ENCODE peak calls at places on chromosomes 12 and 14, in nine cellular contexts. One of them, this sample, is unnamed.

GRCh38 chr14:67461341-67461985 is 27.1 kb downstream of the TMEM229B start:
- DNase-seq in cardiac fibroblast: peak
- DNase-seq in choroid plexus epithelial cell: peak
- DNase-seq in gastrocnemius medialis: no peak
- DNase-seq in transverse colon: no peak
- DNase-seq in ascending aorta: no peak
- DNase-seq in Calu3: no peak
- DNase-seq in MCF 10A: peak
- DNase-seq in endothelial cell: no peak
- DNase-seq in this sample: no peak

GRCh38 chr12:44674866-44675265 is 201.2 kb downstream of the NELL2 start:
- DNase-seq in cardiac fibroblast: no peak
- DNase-seq in choroid plexus epithelial cell: no peak
- DNase-seq in gastrocnemius medialis: no peak
- DNase-seq in transverse colon: no peak
- DNase-seq in ascending aorta: no peak
- DNase-seq in Calu3: no peak
- DNase-seq in MCF 10A: no peak
- DNase-seq in endothelial cell: no peak
- DNase-seq in this sample: no peak

GRCh38 chr14:76773188-76773885 is 12.1 kb downstream of the VASH1 start:
- DNase-seq in cardiac fibroblast: peak
- DNase-seq in choroid plexus epithelial cell: peak
- DNase-seq in gastrocnemius medialis: peak
- DNase-seq in transverse colon: peak
- DNase-seq in ascending aorta: peak
- DNase-seq in Calu3: peak
- DNase-seq in MCF 10A: peak
- DNase-seq in endothelial cell: no peak
- DNase-seq in this sample: no peak

GRCh38 chr12:74892057-74892633 is 317.5 kb downstream of the KCNC2 start:
- DNase-seq in cardiac fibroblast: no peak
- DNase-seq in choroid plexus epithelial cell: no peak
- DNase-seq in gastrocnemius medialis: no peak
- DNase-seq in transverse colon: no peak
- DNase-seq in ascending aorta: no peak
- DNase-seq in Calu3: no peak
- DNase-seq in MCF 10A: no peak
- DNase-seq in endothelial cell: no peak
- DNase-seq in this sample: no peak

GRCh38 chr14:83924259-83924658 is 1605.7 kb upstream of the FLRT2 start:
- DNase-seq in cardiac fibroblast: no peak
- DNase-seq in choroid plexus epithelial cell: no peak
- DNase-seq in gastrocnemius medialis: no peak
- DNase-seq in transverse colon: no peak
- DNase-seq in ascending aorta: no peak
- DNase-seq in Calu3: no peak
- DNase-seq in MCF 10A: no peak
- DNase-seq in endothelial cell: no peak
- DNase-seq in this sample: no peak

GRCh38 chr12:114799574-114800487 is 115.9 kb upstream of the TBX3 start:
- DNase-seq in cardiac fibroblast: peak
- DNase-seq in choroid plexus epithelial cell: peak
- DNase-seq in gastrocnemius medialis: no peak
- DNase-seq in transverse colon: peak
- DNase-seq in ascending aorta: no peak
- DNase-seq in Calu3: no peak
- DNase-seq in MCF 10A: no peak
- DNase-seq in endothelial cell: no peak
- DNase-seq in this sample: no peak

GRCh38 chr12:119740835-119741234 is 72.9 kb downstream of the PRKAB1 start:
- DNase-seq in cardiac fibroblast: no peak
- DNase-seq in choroid plexus epithelial cell: no peak
- DNase-seq in gastrocnemius medialis: no peak
- DNase-seq in transverse colon: no peak
- DNase-seq in ascending aorta: no peak
- DNase-seq in Calu3: no peak
- DNase-seq in MCF 10A: no peak
- DNase-seq in endothelial cell: no peak
- DNase-seq in this sample: no peak

GRCh38 chr12:83841620-83842019 is 1071.0 kb downstream of the SLC6A15 start:
- DNase-seq in cardiac fibroblast: no peak
- DNase-seq in choroid plexus epithelial cell: no peak
- DNase-seq in gastrocnemius medialis: no peak
- DNase-seq in transverse colon: no peak
- DNase-seq in ascending aorta: no peak
- DNase-seq in Calu3: no peak
- DNase-seq in MCF 10A: no peak
- DNase-seq in endothelial cell: no peak
- DNase-seq in this sample: no peak

GRCh38 chr14:106024983-106025604 is 498.7 kb downstream of the TMEM121 start:
- DNase-seq in cardiac fibroblast: no peak
- DNase-seq in choroid plexus epithelial cell: no peak
- DNase-seq in gastrocnemius medialis: no peak
- DNase-seq in transverse colon: no peak
- DNase-seq in ascending aorta: no peak
- DNase-seq in Calu3: no peak
- DNase-seq in MCF 10A: no peak
- DNase-seq in endothelial cell: no peak
- DNase-seq in this sample: no peak

GRCh38 chr12:131863711-131864396 is 30.6 kb upstream of the ULK1 start:
- DNase-seq in cardiac fibroblast: no peak
- DNase-seq in choroid plexus epithelial cell: no peak
- DNase-seq in gastrocnemius medialis: no peak
- DNase-seq in transverse colon: no peak
- DNase-seq in ascending aorta: no peak
- DNase-seq in Calu3: no peak
- DNase-seq in MCF 10A: peak
- DNase-seq in endothelial cell: no peak
- DNase-seq in this sample: no peak

GRCh38 chr12:104456950-104457745 is 400 bp downstream of the CHST11 start:
- DNase-seq in cardiac fibroblast: peak
- DNase-seq in choroid plexus epithelial cell: peak
- DNase-seq in gastrocnemius medialis: no peak
- DNase-seq in transverse colon: peak
- DNase-seq in ascending aorta: peak
- DNase-seq in Calu3: peak
- DNase-seq in MCF 10A: peak
- DNase-seq in endothelial cell: peak
- DNase-seq in this sample: peak

GRCh38 chr14:34232790-34233189 is 229.2 kb downstream of the SPTSSA start:
- DNase-seq in cardiac fibroblast: no peak
- DNase-seq in choroid plexus epithelial cell: no peak
- DNase-seq in gastrocnemius medialis: no peak
- DNase-seq in transverse colon: peak
- DNase-seq in ascending aorta: no peak
- DNase-seq in Calu3: no peak
- DNase-seq in MCF 10A: no peak
- DNase-seq in endothelial cell: no peak
- DNase-seq in this sample: no peak

GRCh38 chr12:63706336-63706735 is 38.0 kb upstream of the DPY19L2 start:
- DNase-seq in cardiac fibroblast: no peak
- DNase-seq in choroid plexus epithelial cell: no peak
- DNase-seq in gastrocnemius medialis: no peak
- DNase-seq in transverse colon: no peak
- DNase-seq in ascending aorta: no peak
- DNase-seq in Calu3: no peak
- DNase-seq in MCF 10A: no peak
- DNase-seq in endothelial cell: no peak
- DNase-seq in this sample: no peak

GRCh38 chr14:29222671-29223268 is 456.2 kb downstream of the FOXG1 start:
- DNase-seq in cardiac fibroblast: peak
- DNase-seq in choroid plexus epithelial cell: peak
- DNase-seq in gastrocnemius medialis: no peak
- DNase-seq in transverse colon: no peak
- DNase-seq in ascending aorta: no peak
- DNase-seq in Calu3: peak
- DNase-seq in MCF 10A: peak
- DNase-seq in endothelial cell: peak
- DNase-seq in this sample: no peak

GRCh38 chr12:94990222-94990621 is 13.3 kb downstream of the NDUFA12 start:
- DNase-seq in cardiac fibroblast: no peak
- DNase-seq in choroid plexus epithelial cell: no peak
- DNase-seq in gastrocnemius medialis: no peak
- DNase-seq in transverse colon: no peak
- DNase-seq in ascending aorta: no peak
- DNase-seq in Calu3: no peak
- DNase-seq in MCF 10A: no peak
- DNase-seq in endothelial cell: no peak
- DNase-seq in this sample: no peak

GRCh38 chr12:94998322-94998721 is 5.2 kb downstream of the NDUFA12 start:
- DNase-seq in cardiac fibroblast: no peak
- DNase-seq in choroid plexus epithelial cell: no peak
- DNase-seq in gastrocnemius medialis: no peak
- DNase-seq in transverse colon: no peak
- DNase-seq in ascending aorta: no peak
- DNase-seq in Calu3: no peak
- DNase-seq in MCF 10A: no peak
- DNase-seq in endothelial cell: no peak
- DNase-seq in this sample: no peak

GRCh38 chr12:94997061-94997460 is 6.4 kb downstream of the NDUFA12 start:
- DNase-seq in cardiac fibroblast: no peak
- DNase-seq in choroid plexus epithelial cell: no peak
- DNase-seq in gastrocnemius medialis: no peak
- DNase-seq in transverse colon: no peak
- DNase-seq in ascending aorta: no peak
- DNase-seq in Calu3: no peak
- DNase-seq in MCF 10A: no peak
- DNase-seq in endothelial cell: no peak
- DNase-seq in this sample: no peak

GRCh38 chr12:94997726-94998125 is 5.8 kb downstream of the NDUFA12 start:
- DNase-seq in cardiac fibroblast: no peak
- DNase-seq in choroid plexus epithelial cell: no peak
- DNase-seq in gastrocnemius medialis: no peak
- DNase-seq in transverse colon: no peak
- DNase-seq in ascending aorta: no peak
- DNase-seq in Calu3: no peak
- DNase-seq in MCF 10A: no peak
- DNase-seq in endothelial cell: no peak
- DNase-seq in this sample: no peak

GRCh38 chr12:94994312-94994711 is 9.2 kb downstream of the NDUFA12 start:
- DNase-seq in cardiac fibroblast: peak
- DNase-seq in choroid plexus epithelial cell: peak
- DNase-seq in gastrocnemius medialis: no peak
- DNase-seq in transverse colon: no peak
- DNase-seq in ascending aorta: no peak
- DNase-seq in Calu3: peak
- DNase-seq in MCF 10A: peak
- DNase-seq in endothelial cell: no peak
- DNase-seq in this sample: no peak
- TF ChIP-seq CTCF in cardiac fibroblast: no peak
- TF ChIP-seq CTCF in choroid plexus epithelial cell: peak
- TF ChIP-seq CTCF in gastrocnemius medialis: no peak
- TF ChIP-seq CTCF in transverse colon: no peak
- TF ChIP-seq CTCF in ascending aorta: no peak
- TF ChIP-seq CTCF in Calu3: no peak
- TF ChIP-seq CTCF in MCF 10A: no peak
- TF ChIP-seq CTCF in endothelial cell: no peak
- TF ChIP-seq CTCF in this sample: no peak

DNA sequence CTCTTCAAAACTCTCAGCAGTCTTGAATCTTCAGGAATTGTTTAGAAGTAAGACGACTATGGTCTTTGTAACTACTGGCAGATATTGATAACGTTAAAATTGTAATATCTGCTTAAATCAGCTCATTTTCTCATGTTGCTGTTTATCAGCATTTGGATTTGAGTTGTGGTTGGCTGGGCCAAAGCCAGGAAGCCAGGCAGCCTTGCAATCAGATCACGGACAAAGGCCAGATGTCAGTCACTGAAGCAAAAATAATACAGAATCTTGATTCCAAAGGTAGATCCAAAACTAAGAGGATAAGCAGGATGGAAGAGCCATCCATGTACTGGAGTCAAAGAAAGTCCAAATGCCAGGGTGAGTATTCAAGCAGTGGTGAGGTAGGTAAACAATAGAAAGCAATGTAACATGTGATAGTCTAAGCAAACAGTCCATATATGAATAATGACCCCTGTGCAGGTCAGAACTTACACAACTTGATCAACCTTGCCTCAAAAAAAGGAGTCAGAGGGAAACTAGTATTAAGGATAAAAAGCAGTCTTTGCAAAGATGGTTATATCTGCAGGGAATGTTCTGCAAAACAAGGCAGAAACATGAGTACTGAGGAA is 95.8 kb upstream of the RAP1B start:
- DNase-seq in cardiac fibroblast: no peak
- DNase-seq in choroid plexus epithelial cell: no peak
- DNase-seq in gastrocnemius medialis: no peak
- DNase-seq in transverse colon: no peak
- DNase-seq in ascending aorta: no peak
- DNase-seq in Calu3: no peak
- DNase-seq in MCF 10A: no peak
- DNase-seq in endothelial cell: no peak
- DNase-seq in this sample: no peak
- TF ChIP-seq CTCF in cardiac fibroblast: no peak
- TF ChIP-seq CTCF in choroid plexus epithelial cell: no peak
- TF ChIP-seq CTCF in gastrocnemius medialis: no peak
- TF ChIP-seq CTCF in transverse colon: no peak
- TF ChIP-seq CTCF in ascending aorta: no peak
- TF ChIP-seq CTCF in Calu3: no peak
- TF ChIP-seq CTCF in MCF 10A: no peak
- TF ChIP-seq CTCF in endothelial cell: no peak
- TF ChIP-seq CTCF in this sample: no peak

DNA sequence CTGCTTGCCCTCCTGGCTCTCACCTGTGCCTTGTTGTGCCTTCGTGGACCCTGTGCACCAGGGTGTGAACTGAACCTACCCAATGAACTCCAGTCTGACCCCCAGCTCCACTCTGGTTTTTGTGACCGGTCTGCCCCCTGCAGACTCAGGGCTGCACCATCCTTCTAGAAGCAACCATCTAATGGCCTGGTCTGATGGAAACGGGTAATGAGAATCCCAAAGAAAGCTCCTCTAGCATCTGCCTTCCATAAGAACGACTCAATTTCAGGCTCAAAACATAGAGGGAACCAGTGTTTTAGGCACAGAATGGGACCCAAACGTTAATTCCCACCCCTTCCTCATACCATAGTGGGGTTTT is 176.7 kb upstream of the PRMT8 start:
- DNase-seq in cardiac fibroblast: no peak
- DNase-seq in choroid plexus epithelial cell: no peak
- DNase-seq in gastrocnemius medialis: no peak
- DNase-seq in transverse colon: no peak
- DNase-seq in ascending aorta: no peak
- DNase-seq in Calu3: no peak
- DNase-seq in MCF 10A: no peak
- DNase-seq in endothelial cell: no peak
- DNase-seq in this sample: no peak
- TF ChIP-seq CTCF in cardiac fibroblast: no peak
- TF ChIP-seq CTCF in choroid plexus epithelial cell: no peak
- TF ChIP-seq CTCF in gastrocnemius medialis: no peak
- TF ChIP-seq CTCF in transverse colon: no peak
- TF ChIP-seq CTCF in ascending aorta: no peak
- TF ChIP-seq CTCF in Calu3: no peak
- TF ChIP-seq CTCF in MCF 10A: no peak
- TF ChIP-seq CTCF in endothelial cell: no peak
- TF ChIP-seq CTCF in this sample: no peak

DNA sequence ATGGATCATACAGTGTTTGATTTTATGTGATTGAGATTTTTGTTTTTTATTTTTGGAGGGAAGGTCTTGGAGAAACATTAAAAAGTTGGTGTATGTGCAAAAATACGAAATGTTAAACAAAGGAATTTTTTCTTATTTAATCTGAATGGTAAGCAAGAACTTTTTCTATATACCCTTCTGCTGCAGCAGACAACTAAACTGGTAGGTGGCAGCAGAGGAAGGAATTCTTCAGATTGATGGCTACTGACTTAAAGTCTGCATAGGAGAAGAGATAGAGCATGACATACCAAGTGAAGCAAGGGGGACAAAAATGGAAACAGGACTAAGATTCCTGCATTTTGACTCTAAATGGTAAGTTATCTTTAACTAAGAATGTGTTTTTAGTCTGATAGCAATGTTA is 42.0 kb upstream of the A2ML1 start:
- DNase-seq in cardiac fibroblast: peak
- DNase-seq in choroid plexus epithelial cell: peak
- DNase-seq in gastrocnemius medialis: no peak
- DNase-seq in transverse colon: no peak
- DNase-seq in ascending aorta: no peak
- DNase-seq in Calu3: peak
- DNase-seq in MCF 10A: peak
- DNase-seq in endothelial cell: peak
- DNase-seq in this sample: no peak
- TF ChIP-seq CTCF in cardiac fibroblast: peak
- TF ChIP-seq CTCF in choroid plexus epithelial cell: peak
- TF ChIP-seq CTCF in gastrocnemius medialis: no peak
- TF ChIP-seq CTCF in transverse colon: no peak
- TF ChIP-seq CTCF in ascending aorta: no peak
- TF ChIP-seq CTCF in Calu3: no peak
- TF ChIP-seq CTCF in MCF 10A: peak
- TF ChIP-seq CTCF in endothelial cell: peak
- TF ChIP-seq CTCF in this sample: no peak